ENCODE peak calls at places on chromosomes 5 and 9, in five cellular contexts. W is HFFc6, C is glomerular endothelial cell, V is NCI-H526 treated with DMSO at 0.1 percent for 48 hours, B is fibroblast of the conjunctiva. E is an unnamed sample.

GRCh38 chr9:133532937-133533668 is 1.4 kb upstream of the ADAMTSL2 start:
- DNase-seq in C (no peak), W (peak; percentile 41), V (peak; percentile 23), B (no peak), E (no peak)

GRCh38 chr9:114616684-114617520 is 5.8 kb downstream of the TMEM268 start:
- DNase-seq in V (no peak), W (no peak), B (no peak), C (no peak), E (no peak)

GRCh38 chr5:10987881-10988504 is 227.0 kb upstream of the DAP start:
- DNase-seq in B (no peak), V (peak; percentile 72), C (no peak), W (no peak), E (no peak)

GRCh38 chr5:3943803-3944202 is 348.2 kb downstream of the IRX1 start:
- DNase-seq in B (no peak), W (no peak), V (no peak), C (no peak), E (no peak)

GRCh38 chr9:87578625-87579024 is 81.0 kb downstream of the DAPK1 start:
- DNase-seq in V (no peak), C (no peak), W (no peak), B (no peak), E (no peak)

GRCh38 chr5:176778921-176779465 is 31.4 kb upstream of the UNC5A start:
- DNase-seq in C (no peak), V (no peak), B (no peak), W (no peak), E (no peak)

GRCh38 chr5:179777909-179778308 is 15.9 kb upstream of the LTC4S start:
- DNase-seq in W (no peak), B (no peak), V (no peak), C (no peak), E (no peak)

GRCh38 chr5:145347026-145347616 is 488.0 kb downstream of the PRELID2 start:
- DNase-seq in V (no peak), B (peak; percentile 48), C (no peak), W (peak; percentile 84), E (peak; percentile 62)

GRCh38 chr5:143402464-143403356 is 776 bp downstream of the NR3C1 start:
- DNase-seq in C (no peak), V (peak; percentile 35), B (no peak), W (peak; percentile 41), E (no peak)

GRCh38 chr5:155587458-155587857 is 573.9 kb downstream of the KIF4B start:
- DNase-seq in B (no peak), V (no peak), W (no peak), C (no peak), E (no peak)